ENCODE peak calls at places on chromosomes 13 and 19, in eight cellular contexts. C is esophagus muscularis mucosa, X is bronchial epithelial cell, A is putamen, H is left colon, T is T-helper 2 cell, R is brain pericyte, Q is germinal center. U is an unnamed sample.

GRCh38 chr19:40954573-40954972 is 36.5 kb upstream of the CYP2B6 start:
- DNase-seq in C (no peak), X (no peak), A (no peak), H (no peak), T (no peak), R (no peak), Q (no peak), U (no peak)

GRCh38 chr13:60509601-60510386 is 112.8 kb downstream of the TDRD3 start:
- DNase-seq in C (no peak), X (peak), A (no peak), H (no peak), T (no peak), R (no peak), Q (no peak), U (no peak)

GRCh38 chr13:113562085-113562749 is 22.3 kb upstream of the TFDP1 start:
- DNase-seq in C (peak), X (peak), A (peak), H (peak), T (no peak), R (peak), Q (peak), U (no peak)

GRCh38 chr13:40986328-40986856 is 32.7 kb downstream of the ELF1 start:
- DNase-seq in C (no peak), X (peak), A (no peak), H (no peak), T (no peak), R (no peak), Q (no peak), U (no peak)

GRCh38 chr19:48596679-48597465 is 9.7 kb upstream of the SPACA4 start:
- DNase-seq in C (no peak), X (no peak), A (no peak), H (no peak), T (peak), R (no peak), Q (no peak), U (no peak)

GRCh38 chr13:26558074-26558805 is 757 bp downstream of the WASF3 start:
- DNase-seq in C (no peak), X (no peak), A (no peak), H (no peak), T (no peak), R (no peak), Q (peak), U (no peak)

GRCh38 chr13:79936368-79937136 is 404.4 kb downstream of the SPRY2 start:
- DNase-seq in C (no peak), X (peak), A (peak), H (no peak), T (no peak), R (peak), Q (peak), U (no peak)

GRCh38 chr13:109145631-109146030 is 516.2 kb downstream of the MYO16 start:
- DNase-seq in C (no peak), X (peak), A (peak), H (no peak), T (no peak), R (no peak), Q (peak), U (no peak)

GRCh38 chr19:43353606-43354304 is at the start of gene CD177:
- DNase-seq in C (no peak), X (no peak), A (no peak), H (no peak), T (no peak), R (no peak), Q (no peak), U (no peak)

GRCh38 chr19:18656337-18657086 is 19.7 kb downstream of the KLHL26 start:
- DNase-seq in C (no peak), X (no peak), A (no peak), H (no peak), T (no peak), R (no peak), Q (no peak), U (no peak)

GRCh38 chr19:29812080-29812880 is 489 bp downstream of the CCNE1 start:
- DNase-seq in C (no peak), X (no peak), A (no peak), H (peak), T (peak), R (no peak), Q (no peak), U (peak)

GRCh38 chr13:100434010-100434763 is 154.4 kb downstream of the GGACT start:
- DNase-seq in C (no peak), X (peak), A (no peak), H (no peak), T (no peak), R (no peak), Q (no peak), U (peak)

GRCh38 chr13:40813662-40814454 is 24.4 kb downstream of the SLC25A15 start:
- DNase-seq in C (no peak), X (peak), A (no peak), H (no peak), T (no peak), R (no peak), Q (peak), U (peak)

GRCh38 chr13:71830736-71831135 is 36.3 kb downstream of the DACH1 start:
- DNase-seq in C (no peak), X (no peak), A (no peak), H (no peak), T (no peak), R (no peak), Q (no peak), U (no peak)

GRCh38 chr19:16328824-16329482 is 4.3 kb downstream of the KLF2 start:
- DNase-seq in C (no peak), X (no peak), A (no peak), H (no peak), T (peak), R (no peak), Q (no peak), U (no peak)

GRCh38 chr19:43311706-43312105 is 41.8 kb upstream of the CD177 start:
- DNase-seq in C (no peak), X (no peak), A (no peak), H (no peak), T (no peak), R (no peak), Q (no peak), U (no peak)

GRCh38 chr19:49851456-49852259 is 699 bp downstream of the PTOV1 start:
- DNase-seq in C (no peak), X (no peak), A (no peak), H (peak), T (peak), R (no peak), Q (peak), U (no peak)

GRCh38 chr19:10316229-10317044 is 622 bp upstream of the FDX2 start:
- DNase-seq in C (no peak), X (no peak), A (no peak), H (no peak), T (no peak), R (no peak), Q (no peak), U (no peak)

GRCh38 chr13:40781717-40782116 is 7.7 kb upstream of the SLC25A15 start:
- DNase-seq in C (no peak), X (no peak), A (no peak), H (no peak), T (no peak), R (no peak), Q (peak), U (no peak)

GRCh38 chr13:99299545-99300341 is 7.5 kb downstream of the GPR183 start:
- DNase-seq in C (no peak), X (no peak), A (no peak), H (no peak), T (no peak), R (no peak), Q (no peak), U (no peak)

GRCh38 chr13:109336730-109337129 is 449.7 kb downstream of the IRS2 start:
- DNase-seq in C (no peak), X (peak), A (no peak), H (no peak), T (no peak), R (no peak), Q (no peak), U (no peak)

GRCh38 chr13:60013166-60013565 is 150.6 kb downstream of the DIAPH3 start:
- DNase-seq in C (no peak), X (no peak), A (no peak), H (no peak), T (no peak), R (no peak), Q (no peak), U (no peak)

GRCh38 chr19:46381346-46381745 is 32.0 kb downstream of the CCDC8 start:
- DNase-seq in C (no peak), X (no peak), A (no peak), H (no peak), T (no peak), R (no peak), Q (no peak), U (no peak)

GRCh38 chr13:114065926-114066774 is 66.3 kb downstream of the RASA3 start:
- DNase-seq in C (no peak), X (no peak), A (no peak), H (no peak), T (no peak), R (no peak), Q (no peak), U (peak)

GRCh38 chr19:8446055-8446709 is 1.4 kb downstream of the HNRNPM start:
- DNase-seq in C (no peak), X (no peak), A (no peak), H (no peak), T (no peak), R (no peak), Q (no peak), U (no peak)

GRCh38 chr19:43560687-43561086 is 14.6 kb downstream of the XRCC1 start:
- DNase-seq in C (no peak), X (no peak), A (no peak), H (no peak), T (no peak), R (no peak), Q (no peak), U (no peak)

GRCh38 chr13:94239135-94239534 is 240.3 kb downstream of the DCT start:
- DNase-seq in C (no peak), X (peak), A (peak), H (no peak), T (no peak), R (no peak), Q (no peak), U (peak)

GRCh38 chr13:36275190-36276002 is 22.2 kb downstream of the CCDC169 start:
- DNase-seq in C (no peak), X (peak), A (peak), H (no peak), T (no peak), R (no peak), Q (no peak), U (no peak)

GRCh38 chr13:52067237-52067636 is 42.7 kb downstream of the UTP14C start:
- DNase-seq in C (no peak), X (no peak), A (no peak), H (no peak), T (no peak), R (no peak), Q (no peak), U (no peak)

GRCh38 chr19:17950310-17951150 is 16.4 kb upstream of the KCNN1 start:
- DNase-seq in C (no peak), X (no peak), A (no peak), H (no peak), T (peak), R (no peak), Q (no peak), U (peak)

GRCh38 chr13:42892760-42893159 is 99.3 kb downstream of the EPSTI1 start:
- DNase-seq in C (no peak), X (peak), A (no peak), H (no peak), T (no peak), R (no peak), Q (no peak), U (no peak)